ENCODE peak calls at places on chromosomes 12 and 14, in five cellular contexts. One of them, this sample, is unnamed.

GRCh38 chr14:22296722-22297121 is 292.3 kb downstream of the DAD1 start:
- DNase-seq in tibial artery: no peak
- DNase-seq in heart right ventricle: no peak
- DNase-seq in adrenal gland: no peak
- DNase-seq in lower leg skin: no peak
- DNase-seq in this sample: no peak

GRCh38 chr14:75724414-75725204 is 63.6 kb downstream of the TTLL5 start:
- DNase-seq in tibial artery: no peak
- DNase-seq in heart right ventricle: peak; percentile 60
- DNase-seq in adrenal gland: peak; percentile 33
- DNase-seq in lower leg skin: no peak
- DNase-seq in this sample: no peak

GRCh38 chr14:53032161-53032803 is 81.4 kb upstream of the FERMT2 start:
- DNase-seq in tibial artery: no peak
- DNase-seq in heart right ventricle: peak; percentile 43
- DNase-seq in adrenal gland: peak; percentile 61
- DNase-seq in lower leg skin: peak; percentile 34
- DNase-seq in this sample: no peak

GRCh38 chr14:102688290-102688689 is 89.0 kb upstream of the TRAF3 start:
- DNase-seq in tibial artery: no peak
- DNase-seq in heart right ventricle: no peak
- DNase-seq in adrenal gland: no peak
- DNase-seq in lower leg skin: no peak
- DNase-seq in this sample: no peak

GRCh38 chr12:106902053-106902452 is 53.7 kb upstream of the TMEM263 start:
- DNase-seq in tibial artery: no peak
- DNase-seq in heart right ventricle: no peak
- DNase-seq in adrenal gland: no peak
- DNase-seq in lower leg skin: no peak
- DNase-seq in this sample: no peak

GRCh38 chr14:71130491-71131179 is 223.4 kb downstream of the PCNX1 start:
- DNase-seq in tibial artery: no peak
- DNase-seq in heart right ventricle: peak; percentile 10
- DNase-seq in adrenal gland: peak; percentile 64
- DNase-seq in lower leg skin: no peak
- DNase-seq in this sample: no peak

GRCh38 chr12:81610955-81611889 is 147.9 kb downstream of the PPFIA2 start:
- DNase-seq in tibial artery: no peak
- DNase-seq in heart right ventricle: no peak
- DNase-seq in adrenal gland: no peak
- DNase-seq in lower leg skin: no peak
- DNase-seq in this sample: no peak

GRCh38 chr12:47829584-47829983 is 9.9 kb upstream of the HDAC7 start:
- DNase-seq in tibial artery: no peak
- DNase-seq in heart right ventricle: no peak
- DNase-seq in adrenal gland: no peak
- DNase-seq in lower leg skin: no peak
- DNase-seq in this sample: no peak

GRCh38 chr14:81517798-81518398 is 15.8 kb downstream of the SEL1L start:
- DNase-seq in tibial artery: peak; percentile 67
- DNase-seq in heart right ventricle: no peak
- DNase-seq in adrenal gland: peak; percentile 80
- DNase-seq in lower leg skin: no peak
- DNase-seq in this sample: no peak

GRCh38 chr14:101755591-101756324 is 5.8 kb upstream of the PPP2R5C start:
- DNase-seq in tibial artery: no peak
- DNase-seq in heart right ventricle: no peak
- DNase-seq in adrenal gland: no peak
- DNase-seq in lower leg skin: peak; percentile 10
- DNase-seq in this sample: no peak

GRCh38 chr14:53531151-53531550 is 378.0 kb upstream of the DDHD1 start:
- DNase-seq in tibial artery: no peak
- DNase-seq in heart right ventricle: no peak
- DNase-seq in adrenal gland: no peak
- DNase-seq in lower leg skin: no peak
- DNase-seq in this sample: no peak

GRCh38 chr12:44372259-44372658 is 503.9 kb downstream of the NELL2 start:
- DNase-seq in tibial artery: no peak
- DNase-seq in heart right ventricle: no peak
- DNase-seq in adrenal gland: no peak
- DNase-seq in lower leg skin: no peak
- DNase-seq in this sample: no peak

GRCh38 chr12:15256760-15257159 is 35.5 kb upstream of the RERG start:
- DNase-seq in tibial artery: no peak
- DNase-seq in heart right ventricle: no peak
- DNase-seq in adrenal gland: peak; percentile 39
- DNase-seq in lower leg skin: peak; percentile 62
- DNase-seq in this sample: no peak

DNA sequence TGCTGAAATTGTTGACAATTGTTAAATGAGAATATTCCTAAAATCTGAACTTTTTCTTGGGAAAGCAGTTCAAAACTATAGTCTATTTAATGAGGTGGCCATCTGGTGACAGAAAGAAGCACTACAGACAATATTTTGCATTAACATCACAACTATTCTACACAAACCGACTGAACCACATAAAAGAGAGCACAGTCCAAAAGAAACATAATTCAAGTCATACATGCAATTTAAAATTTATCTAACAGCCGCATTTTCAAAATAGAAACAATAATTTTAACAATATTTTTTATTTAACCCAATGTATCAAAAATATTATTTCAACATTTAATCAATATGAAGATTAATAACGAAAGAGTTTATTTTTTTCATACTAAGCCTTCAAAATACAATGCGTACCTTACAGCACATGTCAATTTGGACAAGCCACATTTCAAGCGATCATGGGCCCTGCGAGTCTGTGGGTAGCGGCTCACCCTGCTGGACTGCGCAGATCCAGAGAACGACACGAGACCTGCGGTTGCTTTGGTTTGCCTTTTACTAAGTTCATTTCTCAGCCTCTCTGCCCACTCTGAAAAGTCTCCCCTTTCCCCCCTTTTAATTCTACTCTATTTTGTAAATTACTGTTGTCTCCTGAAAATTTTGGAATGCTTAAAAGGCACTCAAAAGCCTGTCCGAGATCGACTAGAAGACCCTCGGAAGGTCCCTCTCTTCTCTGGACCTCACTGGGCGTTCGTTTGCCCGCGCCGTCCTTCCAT is 941 bp upstream of the LRRC9 start:
- DNase-seq in tibial artery: peak; percentile 66
- DNase-seq in heart right ventricle: no peak
- DNase-seq in adrenal gland: peak; percentile 16
- DNase-seq in lower leg skin: no peak
- DNase-seq in this sample: peak; percentile 1
- H3K4me3 ChIP-seq in tibial artery: peak overlapping the region; percentile 41
- H3K4me3 ChIP-seq in heart right ventricle: peak overlapping the region; percentile 47
- H3K4me3 ChIP-seq in adrenal gland: peak overlapping the region; percentile 52
- H3K4me3 ChIP-seq in lower leg skin: peak overlapping the region; percentile 10
- H3K4me3 ChIP-seq in this sample: peak overlapping the region; percentile 31

GRCh38 chr12:3246253-3246652 is 169.1 kb downstream of the TSPAN9 start:
- DNase-seq in tibial artery: no peak
- DNase-seq in heart right ventricle: no peak
- DNase-seq in adrenal gland: peak; percentile 15
- DNase-seq in lower leg skin: no peak
- DNase-seq in this sample: no peak

GRCh38 chr12:3243376-3244084 is 166.4 kb downstream of the TSPAN9 start:
- DNase-seq in tibial artery: no peak
- DNase-seq in heart right ventricle: no peak
- DNase-seq in adrenal gland: no peak
- DNase-seq in lower leg skin: no peak
- DNase-seq in this sample: no peak

GRCh38 chr12:3241621-3242020 is 164.4 kb downstream of the TSPAN9 start:
- DNase-seq in tibial artery: no peak
- DNase-seq in heart right ventricle: peak; percentile 69
- DNase-seq in adrenal gland: peak; percentile 30
- DNase-seq in lower leg skin: no peak
- DNase-seq in this sample: no peak

GRCh38 chr12:3244219-3244750 is 167.1 kb downstream of the TSPAN9 start:
- DNase-seq in tibial artery: no peak
- DNase-seq in heart right ventricle: no peak
- DNase-seq in adrenal gland: no peak
- DNase-seq in lower leg skin: no peak
- DNase-seq in this sample: no peak

DNA sequence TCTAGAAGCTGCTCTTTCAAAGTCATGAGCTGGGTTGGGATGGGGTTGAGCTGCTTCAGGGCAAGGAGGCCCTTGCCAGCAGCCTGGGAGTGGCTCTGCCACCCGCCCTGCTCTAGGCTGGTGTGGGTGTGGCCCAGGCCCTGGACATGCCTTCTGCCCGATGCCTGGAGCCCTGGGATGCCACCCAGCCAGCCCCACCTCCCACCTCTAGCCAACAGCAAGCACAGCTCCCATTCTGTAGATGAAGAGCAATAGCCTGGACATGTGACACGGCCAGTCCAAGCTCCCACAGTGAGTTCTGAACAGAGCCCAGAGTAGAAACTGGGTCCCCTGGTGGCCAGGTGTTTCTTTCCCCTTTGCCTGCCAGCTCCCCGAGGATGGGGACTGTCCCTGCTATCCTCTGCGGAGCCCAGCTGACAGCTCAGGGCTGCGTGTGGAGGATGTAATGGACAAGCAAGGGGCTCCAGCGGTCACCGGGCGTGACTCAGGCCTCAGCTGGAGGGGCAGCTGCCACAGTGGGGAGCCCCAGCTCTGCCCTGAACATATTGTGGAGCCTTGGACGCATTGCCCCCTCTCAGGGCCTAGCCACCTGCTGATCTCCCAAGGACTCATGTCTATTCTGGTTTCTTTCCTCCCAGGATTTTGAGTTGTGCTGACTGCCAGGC is 165.2 kb downstream of the TSPAN9 start:
- DNase-seq in tibial artery: no peak
- DNase-seq in heart right ventricle: peak; percentile 79
- DNase-seq in adrenal gland: no peak
- DNase-seq in lower leg skin: no peak
- DNase-seq in this sample: no peak
- H3K4me3 ChIP-seq in tibial artery: no peak overlapping the region
- H3K4me3 ChIP-seq in heart right ventricle: no peak overlapping the region
- H3K4me3 ChIP-seq in adrenal gland: no peak overlapping the region
- H3K4me3 ChIP-seq in lower leg skin: no peak overlapping the region
- H3K4me3 ChIP-seq in this sample: no peak overlapping the region

DNA sequence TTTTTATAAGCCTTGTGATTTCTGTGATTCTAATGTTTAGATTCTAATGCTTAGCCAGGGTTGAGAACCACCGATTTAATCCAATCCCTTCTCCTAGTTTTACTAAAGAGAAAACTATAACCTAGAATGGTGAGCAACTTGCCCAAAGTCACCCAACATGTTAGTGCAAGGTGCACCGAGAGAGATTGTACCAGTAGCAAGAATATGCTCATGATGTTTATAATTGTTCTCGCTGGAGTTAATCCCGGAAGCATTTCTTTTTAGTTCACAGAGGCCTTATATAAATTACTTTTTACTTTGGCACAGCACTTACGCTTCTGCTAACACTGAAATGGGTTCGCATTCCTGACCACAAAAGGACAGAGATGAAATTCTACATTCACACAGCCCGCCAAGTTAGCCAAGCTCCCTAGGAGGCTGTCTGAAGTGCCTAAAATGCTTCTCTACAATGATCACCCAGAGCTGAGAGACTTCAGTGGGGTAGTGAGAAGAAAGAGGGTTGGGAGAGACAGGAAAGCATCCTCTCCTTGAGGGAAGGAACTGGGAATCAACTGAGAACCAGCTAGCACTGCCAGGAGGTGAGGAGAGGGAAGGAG is 579 bp upstream of the BLOC1S1 start:
- DNase-seq in tibial artery: no peak
- DNase-seq in heart right ventricle: no peak
- DNase-seq in adrenal gland: no peak
- DNase-seq in lower leg skin: no peak
- DNase-seq in this sample: no peak
- H3K4me3 ChIP-seq in tibial artery: peak overlapping the region; percentile 62
- H3K4me3 ChIP-seq in heart right ventricle: peak overlapping the region; percentile 74
- H3K4me3 ChIP-seq in adrenal gland: peak overlapping the region; percentile 65
- H3K4me3 ChIP-seq in lower leg skin: no peak overlapping the region
- H3K4me3 ChIP-seq in this sample: peak overlapping the region; percentile 99

DNA sequence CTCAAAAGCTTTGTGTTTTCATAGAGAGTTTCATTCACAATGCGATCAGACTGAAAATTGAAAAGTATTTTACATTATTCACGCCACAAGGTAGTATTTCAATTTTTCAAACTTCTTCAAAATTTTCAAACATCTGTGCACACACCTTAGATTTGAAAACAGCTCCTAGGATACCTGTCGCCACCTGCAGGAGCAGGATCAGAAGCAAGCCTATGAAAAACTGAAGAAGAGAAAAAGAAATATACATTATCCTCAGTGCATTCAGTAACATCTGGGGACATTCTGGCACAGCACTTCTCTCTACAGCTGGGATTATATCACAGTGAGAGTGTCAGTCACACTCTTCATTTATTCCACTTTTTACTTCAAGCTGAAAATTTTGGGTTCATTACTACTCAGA is 19.8 kb downstream of the TSPAN8 start:
- DNase-seq in tibial artery: no peak
- DNase-seq in heart right ventricle: no peak
- DNase-seq in adrenal gland: no peak
- DNase-seq in lower leg skin: no peak
- DNase-seq in this sample: no peak
- H3K4me3 ChIP-seq in tibial artery: no peak overlapping the region
- H3K4me3 ChIP-seq in heart right ventricle: no peak overlapping the region
- H3K4me3 ChIP-seq in adrenal gland: no peak overlapping the region
- H3K4me3 ChIP-seq in lower leg skin: no peak overlapping the region
- H3K4me3 ChIP-seq in this sample: no peak overlapping the region

GRCh38 chr12:1591543-1591942 is 2.8 kb downstream of the FBXL14 start:
- DNase-seq in tibial artery: no peak
- DNase-seq in heart right ventricle: no peak
- DNase-seq in adrenal gland: no peak
- DNase-seq in lower leg skin: no peak
- DNase-seq in this sample: no peak

GRCh38 chr12:1592444-1593231 is 1.7 kb downstream of the FBXL14 start:
- DNase-seq in tibial artery: no peak
- DNase-seq in heart right ventricle: peak; percentile 59
- DNase-seq in adrenal gland: peak; percentile 36
- DNase-seq in lower leg skin: no peak
- DNase-seq in this sample: peak; percentile 71

GRCh38 chr12:1593232-1594044 is 943 bp downstream of the FBXL14 start:
- DNase-seq in tibial artery: peak; percentile 76
- DNase-seq in heart right ventricle: peak; percentile 23
- DNase-seq in adrenal gland: peak; percentile 48
- DNase-seq in lower leg skin: no peak
- DNase-seq in this sample: peak; percentile 78

GRCh38 chr12:1590083-1590979 is 4.0 kb downstream of the FBXL14 start:
- DNase-seq in tibial artery: no peak
- DNase-seq in heart right ventricle: peak; percentile 25
- DNase-seq in adrenal gland: peak; percentile 24
- DNase-seq in lower leg skin: no peak
- DNase-seq in this sample: no peak

DNA sequence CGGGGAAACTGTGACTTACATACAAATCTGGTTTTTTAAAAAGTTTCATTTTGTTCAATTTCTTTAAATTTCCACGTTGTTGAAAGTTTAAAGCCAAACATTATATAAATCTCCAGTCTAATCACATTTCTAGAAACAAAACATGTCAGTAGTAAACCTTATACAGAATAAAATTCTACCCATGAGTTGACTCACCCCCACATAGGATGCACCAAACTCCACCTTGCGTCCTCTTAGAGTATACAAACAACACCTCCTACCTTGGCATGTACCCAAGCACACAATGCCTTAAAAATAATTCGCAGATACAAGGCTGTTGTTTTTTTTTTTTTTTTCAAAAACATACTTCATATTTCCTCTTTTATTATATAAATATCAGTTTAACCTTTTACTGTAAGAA is 3.4 kb downstream of the FBXL14 start:
- DNase-seq in tibial artery: no peak
- DNase-seq in heart right ventricle: no peak
- DNase-seq in adrenal gland: no peak
- DNase-seq in lower leg skin: no peak
- DNase-seq in this sample: peak; percentile 55
- H3K4me3 ChIP-seq in tibial artery: peak overlapping the region; percentile 96
- H3K4me3 ChIP-seq in heart right ventricle: peak overlapping the region; percentile 87
- H3K4me3 ChIP-seq in adrenal gland: peak overlapping the region; percentile 41
- H3K4me3 ChIP-seq in lower leg skin: no peak overlapping the region
- H3K4me3 ChIP-seq in this sample: peak overlapping the region; percentile 32